ENCODE peak calls at places on chromosomes 4 and X, in seven cellular contexts. One of them, this sample, is unnamed.

GRCh38 chr4:8323947-8324555 is 54.5 kb downstream of the HTRA3 start:
- DNase-seq in NCI-H187 treated with DMSO at 0.1 percent for 48 hours: no peak
- DNase-seq in substantia nigra: no peak
- DNase-seq in Caki2: no peak
- DNase-seq in endodermal cell: peak
- DNase-seq in endothelial cell: no peak
- DNase-seq in OCI-LY7: no peak
- DNase-seq in this sample: no peak

GRCh38 chrX:107968623-107969022 is 13.5 kb downstream of the TEX13B start:
- DNase-seq in NCI-H187 treated with DMSO at 0.1 percent for 48 hours: no peak
- DNase-seq in substantia nigra: no peak
- DNase-seq in Caki2: peak
- DNase-seq in endodermal cell: no peak
- DNase-seq in endothelial cell: no peak
- DNase-seq in OCI-LY7: no peak
- DNase-seq in this sample: no peak

GRCh38 chr4:140928880-140929279 is 172.7 kb upstream of the TBC1D9 start:
- DNase-seq in NCI-H187 treated with DMSO at 0.1 percent for 48 hours: no peak
- DNase-seq in substantia nigra: no peak
- DNase-seq in Caki2: no peak
- DNase-seq in endodermal cell: no peak
- DNase-seq in endothelial cell: no peak
- DNase-seq in OCI-LY7: no peak
- DNase-seq in this sample: no peak

GRCh38 chr4:170145120-170145519 is 55.4 kb upstream of the AADAT start:
- DNase-seq in NCI-H187 treated with DMSO at 0.1 percent for 48 hours: no peak
- DNase-seq in substantia nigra: no peak
- DNase-seq in Caki2: no peak
- DNase-seq in endodermal cell: no peak
- DNase-seq in endothelial cell: no peak
- DNase-seq in OCI-LY7: no peak
- DNase-seq in this sample: no peak

GRCh38 chr4:84503495-84504437 is 4.7 kb upstream of the NKX6-1 start:
- DNase-seq in NCI-H187 treated with DMSO at 0.1 percent for 48 hours: no peak
- DNase-seq in substantia nigra: no peak
- DNase-seq in Caki2: peak
- DNase-seq in endodermal cell: peak
- DNase-seq in endothelial cell: peak
- DNase-seq in OCI-LY7: peak
- DNase-seq in this sample: peak

GRCh38 chrX:142036111-142036510 is 132.4 kb downstream of the MAGEC1 start:
- DNase-seq in NCI-H187 treated with DMSO at 0.1 percent for 48 hours: no peak
- DNase-seq in substantia nigra: no peak
- DNase-seq in Caki2: no peak
- DNase-seq in endodermal cell: no peak
- DNase-seq in endothelial cell: no peak
- DNase-seq in OCI-LY7: no peak
- DNase-seq in this sample: no peak

GRCh38 chr4:159221280-159221679 is 118.4 kb downstream of the RAPGEF2 start:
- DNase-seq in NCI-H187 treated with DMSO at 0.1 percent for 48 hours: no peak
- DNase-seq in substantia nigra: no peak
- DNase-seq in Caki2: no peak
- DNase-seq in endodermal cell: no peak
- DNase-seq in endothelial cell: no peak
- DNase-seq in OCI-LY7: no peak
- DNase-seq in this sample: no peak

GRCh38 chr4:150207871-150208270 is 129.6 kb downstream of the DCLK2 start:
- DNase-seq in NCI-H187 treated with DMSO at 0.1 percent for 48 hours: no peak
- DNase-seq in substantia nigra: no peak
- DNase-seq in Caki2: no peak
- DNase-seq in endodermal cell: no peak
- DNase-seq in endothelial cell: no peak
- DNase-seq in OCI-LY7: no peak
- DNase-seq in this sample: no peak

GRCh38 chr4:62470020-62470419 is 1269.9 kb downstream of the ADGRL3 start:
- DNase-seq in NCI-H187 treated with DMSO at 0.1 percent for 48 hours: no peak
- DNase-seq in substantia nigra: no peak
- DNase-seq in Caki2: no peak
- DNase-seq in endodermal cell: no peak
- DNase-seq in endothelial cell: no peak
- DNase-seq in OCI-LY7: no peak
- DNase-seq in this sample: no peak

GRCh38 chrX:122245943-122246342 is 938.1 kb upstream of the GRIA3 start:
- DNase-seq in NCI-H187 treated with DMSO at 0.1 percent for 48 hours: no peak
- DNase-seq in substantia nigra: no peak
- DNase-seq in Caki2: no peak
- DNase-seq in endodermal cell: no peak
- DNase-seq in endothelial cell: no peak
- DNase-seq in OCI-LY7: no peak
- DNase-seq in this sample: no peak

GRCh38 chrX:48683411-48683982 is at the start of gene WAS:
- DNase-seq in NCI-H187 treated with DMSO at 0.1 percent for 48 hours: no peak
- DNase-seq in substantia nigra: no peak
- DNase-seq in Caki2: no peak
- DNase-seq in endodermal cell: no peak
- DNase-seq in endothelial cell: no peak
- DNase-seq in OCI-LY7: peak
- DNase-seq in this sample: no peak

GRCh38 chr4:177907736-177908424 is 465.6 kb upstream of the AGA start:
- DNase-seq in NCI-H187 treated with DMSO at 0.1 percent for 48 hours: no peak
- DNase-seq in substantia nigra: no peak
- DNase-seq in Caki2: no peak
- DNase-seq in endodermal cell: peak
- DNase-seq in endothelial cell: peak
- DNase-seq in OCI-LY7: no peak
- DNase-seq in this sample: no peak

GRCh38 chrX:118698516-118699247 is 28.7 kb upstream of the IL13RA1 start:
- DNase-seq in NCI-H187 treated with DMSO at 0.1 percent for 48 hours: no peak
- DNase-seq in substantia nigra: no peak
- DNase-seq in Caki2: no peak
- DNase-seq in endodermal cell: no peak
- DNase-seq in endothelial cell: no peak
- DNase-seq in OCI-LY7: peak
- DNase-seq in this sample: no peak

GRCh38 chr4:27251788-27252187 is 391.1 kb downstream of the STIM2 start:
- DNase-seq in NCI-H187 treated with DMSO at 0.1 percent for 48 hours: no peak
- DNase-seq in substantia nigra: no peak
- DNase-seq in Caki2: no peak
- DNase-seq in endodermal cell: no peak
- DNase-seq in endothelial cell: no peak
- DNase-seq in OCI-LY7: no peak
- DNase-seq in this sample: no peak

GRCh38 chrX:108312938-108313337 is 125.3 kb downstream of the COL4A6 start:
- DNase-seq in NCI-H187 treated with DMSO at 0.1 percent for 48 hours: no peak
- DNase-seq in substantia nigra: no peak
- DNase-seq in Caki2: peak
- DNase-seq in endodermal cell: peak
- DNase-seq in endothelial cell: no peak
- DNase-seq in OCI-LY7: no peak
- DNase-seq in this sample: no peak

GRCh38 chr4:7813674-7814073 is 126.0 kb downstream of the AFAP1 start:
- DNase-seq in NCI-H187 treated with DMSO at 0.1 percent for 48 hours: no peak
- DNase-seq in substantia nigra: no peak
- DNase-seq in Caki2: peak
- DNase-seq in endodermal cell: no peak
- DNase-seq in endothelial cell: no peak
- DNase-seq in OCI-LY7: no peak
- DNase-seq in this sample: no peak

GRCh38 chr4:124686279-124686678 is 26.3 kb downstream of the ANKRD50 start:
- DNase-seq in NCI-H187 treated with DMSO at 0.1 percent for 48 hours: no peak
- DNase-seq in substantia nigra: no peak
- DNase-seq in Caki2: no peak
- DNase-seq in endodermal cell: peak
- DNase-seq in endothelial cell: no peak
- DNase-seq in OCI-LY7: no peak
- DNase-seq in this sample: no peak

GRCh38 chr4:130545596-130545995 is 1449.6 kb downstream of the C4orf33 start:
- DNase-seq in NCI-H187 treated with DMSO at 0.1 percent for 48 hours: no peak
- DNase-seq in substantia nigra: no peak
- DNase-seq in Caki2: no peak
- DNase-seq in endodermal cell: no peak
- DNase-seq in endothelial cell: no peak
- DNase-seq in OCI-LY7: no peak
- DNase-seq in this sample: no peak

This sample was measured in retina.